ENCODE peak calls at places on chromosomes 3 and 15, in nine cellular contexts. One of them, this sample, is unnamed.

GRCh38 chr3:185561374-185561943 is 9.1 kb upstream of the LIPH start:
- DNase-seq in left ventricle myocardium inferior: peak
- DNase-seq in psoas muscle: peak
- DNase-seq in HFFc6: no peak
- DNase-seq in sigmoid colon: no peak
- DNase-seq in body of pancreas: peak
- DNase-seq in coronary artery: no peak
- DNase-seq in WERI-Rb-1: no peak
- DNase-seq in A549: no peak
- DNase-seq in this sample: no peak

GRCh38 chr15:90138071-90138833 is 36.0 kb upstream of the IDH2 start:
- DNase-seq in left ventricle myocardium inferior: peak
- DNase-seq in psoas muscle: no peak
- DNase-seq in HFFc6: no peak
- DNase-seq in sigmoid colon: no peak
- DNase-seq in body of pancreas: peak
- DNase-seq in coronary artery: no peak
- DNase-seq in WERI-Rb-1: no peak
- DNase-seq in A549: no peak
- DNase-seq in this sample: no peak

GRCh38 chr3:159057621-159058020 is 255.8 kb downstream of the MFSD1 start:
- DNase-seq in left ventricle myocardium inferior: no peak
- DNase-seq in psoas muscle: no peak
- DNase-seq in HFFc6: no peak
- DNase-seq in sigmoid colon: no peak
- DNase-seq in body of pancreas: no peak
- DNase-seq in coronary artery: no peak
- DNase-seq in WERI-Rb-1: no peak
- DNase-seq in A549: no peak
- DNase-seq in this sample: no peak

GRCh38 chr3:11236588-11237461 is 35.4 kb upstream of the ATG7 start:
- DNase-seq in left ventricle myocardium inferior: peak
- DNase-seq in psoas muscle: peak
- DNase-seq in HFFc6: peak
- DNase-seq in sigmoid colon: no peak
- DNase-seq in body of pancreas: peak
- DNase-seq in coronary artery: no peak
- DNase-seq in WERI-Rb-1: peak
- DNase-seq in A549: peak
- DNase-seq in this sample: peak

GRCh38 chr3:186973702-186974101 is 43.4 kb downstream of the ST6GAL1 start:
- DNase-seq in left ventricle myocardium inferior: no peak
- DNase-seq in psoas muscle: no peak
- DNase-seq in HFFc6: no peak
- DNase-seq in sigmoid colon: no peak
- DNase-seq in body of pancreas: no peak
- DNase-seq in coronary artery: no peak
- DNase-seq in WERI-Rb-1: no peak
- DNase-seq in A549: no peak
- DNase-seq in this sample: no peak

GRCh38 chr15:32818758-32819405 is 101.1 kb downstream of the GREM1 start:
- DNase-seq in left ventricle myocardium inferior: no peak
- DNase-seq in psoas muscle: no peak
- DNase-seq in HFFc6: peak
- DNase-seq in sigmoid colon: no peak
- DNase-seq in body of pancreas: no peak
- DNase-seq in coronary artery: no peak
- DNase-seq in WERI-Rb-1: peak
- DNase-seq in A549: no peak
- DNase-seq in this sample: peak

GRCh38 chr3:45677045-45677436 is 12.2 kb upstream of the SACM1L start:
- DNase-seq in left ventricle myocardium inferior: no peak
- DNase-seq in psoas muscle: peak
- DNase-seq in HFFc6: peak
- DNase-seq in sigmoid colon: peak
- DNase-seq in body of pancreas: no peak
- DNase-seq in coronary artery: no peak
- DNase-seq in WERI-Rb-1: no peak
- DNase-seq in A549: peak
- DNase-seq in this sample: no peak

GRCh38 chr3:10804183-10804648 is 11.8 kb upstream of the SLC6A11 start:
- DNase-seq in left ventricle myocardium inferior: no peak
- DNase-seq in psoas muscle: no peak
- DNase-seq in HFFc6: no peak
- DNase-seq in sigmoid colon: no peak
- DNase-seq in body of pancreas: peak
- DNase-seq in coronary artery: no peak
- DNase-seq in WERI-Rb-1: no peak
- DNase-seq in A549: no peak
- DNase-seq in this sample: no peak

GRCh38 chr15:24879492-24879891 is 75.3 kb upstream of the SNRPN start:
- DNase-seq in left ventricle myocardium inferior: no peak
- DNase-seq in psoas muscle: no peak
- DNase-seq in HFFc6: no peak
- DNase-seq in sigmoid colon: no peak
- DNase-seq in body of pancreas: no peak
- DNase-seq in coronary artery: no peak
- DNase-seq in WERI-Rb-1: no peak
- DNase-seq in A549: no peak
- DNase-seq in this sample: no peak

GRCh38 chr15:37134699-37135131 is 34.4 kb upstream of the MEIS2 start:
- DNase-seq in left ventricle myocardium inferior: no peak
- DNase-seq in psoas muscle: no peak
- DNase-seq in HFFc6: peak
- DNase-seq in sigmoid colon: no peak
- DNase-seq in body of pancreas: peak
- DNase-seq in coronary artery: no peak
- DNase-seq in WERI-Rb-1: peak
- DNase-seq in A549: peak
- DNase-seq in this sample: peak

GRCh38 chr3:169914321-169914720 is 2.9 kb downstream of the SAMD7 start:
- DNase-seq in left ventricle myocardium inferior: no peak
- DNase-seq in psoas muscle: no peak
- DNase-seq in HFFc6: peak
- DNase-seq in sigmoid colon: no peak
- DNase-seq in body of pancreas: no peak
- DNase-seq in coronary artery: no peak
- DNase-seq in WERI-Rb-1: no peak
- DNase-seq in A549: no peak
- DNase-seq in this sample: no peak

GRCh38 chr3:161748049-161748448 is 251.4 kb downstream of the OTOL1 start:
- DNase-seq in left ventricle myocardium inferior: no peak
- DNase-seq in psoas muscle: no peak
- DNase-seq in HFFc6: no peak
- DNase-seq in sigmoid colon: no peak
- DNase-seq in body of pancreas: no peak
- DNase-seq in coronary artery: no peak
- DNase-seq in WERI-Rb-1: no peak
- DNase-seq in A549: no peak
- DNase-seq in this sample: no peak

GRCh38 chr3:123159926-123160635 is 41.7 kb upstream of the SEC22A start:
- DNase-seq in left ventricle myocardium inferior: no peak
- DNase-seq in psoas muscle: no peak
- DNase-seq in HFFc6: peak
- DNase-seq in sigmoid colon: no peak
- DNase-seq in body of pancreas: no peak
- DNase-seq in coronary artery: no peak
- DNase-seq in WERI-Rb-1: no peak
- DNase-seq in A549: no peak
- DNase-seq in this sample: no peak

GRCh38 chr15:63983071-63983711 is 63.1 kb downstream of the DAPK2 start:
- DNase-seq in left ventricle myocardium inferior: no peak
- DNase-seq in psoas muscle: no peak
- DNase-seq in HFFc6: no peak
- DNase-seq in sigmoid colon: no peak
- DNase-seq in body of pancreas: no peak
- DNase-seq in coronary artery: no peak
- DNase-seq in WERI-Rb-1: peak
- DNase-seq in A549: no peak
- DNase-seq in this sample: peak

GRCh38 chr15:72339777-72340177 is 19.8 kb upstream of the CELF6 start:
- DNase-seq in left ventricle myocardium inferior: no peak
- DNase-seq in psoas muscle: no peak
- DNase-seq in HFFc6: peak
- DNase-seq in sigmoid colon: no peak
- DNase-seq in body of pancreas: no peak
- DNase-seq in coronary artery: no peak
- DNase-seq in WERI-Rb-1: no peak
- DNase-seq in A549: peak
- DNase-seq in this sample: no peak

GRCh38 chr3:142846779-142847577 is 41.9 kb downstream of the PCOLCE2 start:
- DNase-seq in left ventricle myocardium inferior: no peak
- DNase-seq in psoas muscle: no peak
- DNase-seq in HFFc6: no peak
- DNase-seq in sigmoid colon: no peak
- DNase-seq in body of pancreas: peak
- DNase-seq in coronary artery: no peak
- DNase-seq in WERI-Rb-1: no peak
- DNase-seq in A549: no peak
- DNase-seq in this sample: no peak

GRCh38 chr3:142849148-142849547 is 39.7 kb downstream of the PCOLCE2 start:
- DNase-seq in left ventricle myocardium inferior: no peak
- DNase-seq in psoas muscle: no peak
- DNase-seq in HFFc6: no peak
- DNase-seq in sigmoid colon: no peak
- DNase-seq in body of pancreas: no peak
- DNase-seq in coronary artery: no peak
- DNase-seq in WERI-Rb-1: no peak
- DNase-seq in A549: no peak
- DNase-seq in this sample: no peak

GRCh38 chr3:142844339-142844977 is 44.4 kb downstream of the PCOLCE2 start:
- DNase-seq in left ventricle myocardium inferior: no peak
- DNase-seq in psoas muscle: no peak
- DNase-seq in HFFc6: peak
- DNase-seq in sigmoid colon: no peak
- DNase-seq in body of pancreas: no peak
- DNase-seq in coronary artery: no peak
- DNase-seq in WERI-Rb-1: no peak
- DNase-seq in A549: peak
- DNase-seq in this sample: peak
- TF ChIP-seq CTCF in left ventricle myocardium inferior: peak
- TF ChIP-seq CTCF in psoas muscle: no peak
- TF ChIP-seq CTCF in HFFc6: peak
- TF ChIP-seq CTCF in sigmoid colon: no peak
- TF ChIP-seq CTCF in body of pancreas: no peak
- TF ChIP-seq CTCF in coronary artery: no peak
- TF ChIP-seq CTCF in WERI-Rb-1: peak
- TF ChIP-seq CTCF in A549: peak
- TF ChIP-seq CTCF in this sample: peak

GRCh38 chr3:1087066-1087555 is 5.7 kb upstream of the CNTN6 start:
- DNase-seq in left ventricle myocardium inferior: no peak
- DNase-seq in psoas muscle: peak
- DNase-seq in HFFc6: peak
- DNase-seq in sigmoid colon: no peak
- DNase-seq in body of pancreas: peak
- DNase-seq in coronary artery: no peak
- DNase-seq in WERI-Rb-1: no peak
- DNase-seq in A549: no peak
- DNase-seq in this sample: peak

GRCh38 chr3:1079641-1080040 is 13.2 kb upstream of the CNTN6 start:
- DNase-seq in left ventricle myocardium inferior: no peak
- DNase-seq in psoas muscle: no peak
- DNase-seq in HFFc6: no peak
- DNase-seq in sigmoid colon: no peak
- DNase-seq in body of pancreas: no peak
- DNase-seq in coronary artery: no peak
- DNase-seq in WERI-Rb-1: no peak
- DNase-seq in A549: no peak
- DNase-seq in this sample: peak

GRCh38 chr3:1082024-1082633 is 10.7 kb upstream of the CNTN6 start:
- DNase-seq in left ventricle myocardium inferior: no peak
- DNase-seq in psoas muscle: no peak
- DNase-seq in HFFc6: no peak
- DNase-seq in sigmoid colon: no peak
- DNase-seq in body of pancreas: peak
- DNase-seq in coronary artery: no peak
- DNase-seq in WERI-Rb-1: peak
- DNase-seq in A549: no peak
- DNase-seq in this sample: peak
- TF ChIP-seq CTCF in left ventricle myocardium inferior: peak
- TF ChIP-seq CTCF in psoas muscle: peak
- TF ChIP-seq CTCF in HFFc6: peak
- TF ChIP-seq CTCF in sigmoid colon: peak
- TF ChIP-seq CTCF in body of pancreas: peak
- TF ChIP-seq CTCF in coronary artery: no peak
- TF ChIP-seq CTCF in WERI-Rb-1: peak
- TF ChIP-seq CTCF in A549: peak
- TF ChIP-seq CTCF in this sample: peak

DNA sequence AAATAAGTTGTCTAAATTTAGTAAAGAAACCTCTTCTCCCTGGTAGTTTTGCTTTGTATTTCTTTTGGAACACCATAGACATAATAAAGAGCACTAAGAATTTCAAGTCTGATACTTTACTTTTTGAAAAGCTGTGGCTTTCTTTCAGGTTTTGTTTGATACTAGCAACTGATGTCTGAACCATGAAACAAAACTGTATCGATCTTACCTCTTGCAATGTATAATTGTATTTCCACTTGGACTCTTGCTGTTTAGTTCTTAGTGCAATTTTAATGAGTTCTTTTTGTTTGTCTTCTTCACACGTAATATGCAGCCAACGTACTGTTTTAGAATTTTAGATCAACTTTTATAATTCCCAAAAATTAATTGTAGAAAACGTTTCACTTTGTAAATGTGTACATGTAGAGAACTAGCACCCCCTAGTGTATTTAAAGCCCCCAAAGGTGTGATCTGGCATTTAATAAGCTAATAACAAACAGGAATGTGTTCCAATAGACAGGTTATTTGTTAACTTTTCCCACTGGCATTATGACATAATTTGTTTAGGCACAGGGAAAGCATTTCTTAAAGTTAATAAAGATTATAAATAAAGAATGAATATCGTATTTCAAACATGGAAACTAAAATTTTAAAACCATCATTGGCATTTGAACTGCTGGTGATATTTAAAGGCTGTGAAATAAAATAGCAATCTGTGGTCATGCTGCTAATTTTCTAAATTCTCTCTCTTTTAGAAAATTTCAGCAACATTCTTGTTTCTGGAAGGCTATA is 289.1 kb upstream of the DNAJC19 start:
- DNase-seq in left ventricle myocardium inferior: no peak
- DNase-seq in psoas muscle: no peak
- DNase-seq in HFFc6: no peak
- DNase-seq in sigmoid colon: no peak
- DNase-seq in body of pancreas: no peak
- DNase-seq in coronary artery: no peak
- DNase-seq in WERI-Rb-1: no peak
- DNase-seq in A549: no peak
- DNase-seq in this sample: peak
- TF ChIP-seq CTCF in left ventricle myocardium inferior: peak
- TF ChIP-seq CTCF in psoas muscle: peak
- TF ChIP-seq CTCF in HFFc6: no peak
- TF ChIP-seq CTCF in sigmoid colon: no peak
- TF ChIP-seq CTCF in body of pancreas: no peak
- TF ChIP-seq CTCF in coronary artery: no peak
- TF ChIP-seq CTCF in WERI-Rb-1: no peak
- TF ChIP-seq CTCF in A549: no peak
- TF ChIP-seq CTCF in this sample: peak

GRCh38 chr3:44242716-44243115 is 1.0 kb downstream of the TOPAZ1 start:
- DNase-seq in left ventricle myocardium inferior: no peak
- DNase-seq in psoas muscle: no peak
- DNase-seq in HFFc6: no peak
- DNase-seq in sigmoid colon: no peak
- DNase-seq in body of pancreas: no peak
- DNase-seq in coronary artery: no peak
- DNase-seq in WERI-Rb-1: no peak
- DNase-seq in A549: no peak
- DNase-seq in this sample: no peak
- TF ChIP-seq CTCF in left ventricle myocardium inferior: no peak
- TF ChIP-seq CTCF in psoas muscle: no peak
- TF ChIP-seq CTCF in HFFc6: no peak
- TF ChIP-seq CTCF in sigmoid colon: no peak
- TF ChIP-seq CTCF in body of pancreas: no peak
- TF ChIP-seq CTCF in coronary artery: no peak
- TF ChIP-seq CTCF in WERI-Rb-1: no peak
- TF ChIP-seq CTCF in A549: no peak
- TF ChIP-seq CTCF in this sample: no peak